ENCODE peak calls at places on chromosome 18, in five cellular contexts. N, X, P, Q and M are unnamed samples.

GRCh38 chr18:43420950-43421349 is 143.7 kb upstream of the SYT4 start:
- DNase-seq in X (no peak), N (no peak), P (no peak), Q (no peak), M (no peak)

GRCh38 chr18:69655816-69656215 is 255.1 kb downstream of the DOK6 start:
- DNase-seq in P (no peak), X (no peak), Q (no peak), N (no peak), M (no peak)

GRCh38 chr18:58168221-58168620 is 124.2 kb downstream of the NEDD4L start:
- DNase-seq in Q (no peak), N (no peak), P (no peak), X (no peak), M (no peak)

GRCh38 chr18:35983818-35984217 is 11.3 kb downstream of the RMP24 start:
- DNase-seq in N (peak), Q (no peak), P (no peak), X (no peak), M (no peak)

GRCh38 chr18:27847412-27847811 is 329.5 kb downstream of the CDH2 start:
- DNase-seq in N (no peak), Q (no peak), P (no peak), X (no peak), M (no peak)

GRCh38 chr18:32093106-32093511 is 1.4 kb downstream of the RNF138 start:
- DNase-seq in N (peak), P (peak), Q (no peak), X (peak), M (peak)

GRCh38 chr18:57141208-57142129 is 5.4 kb upstream of the BOD1L2 start:
- DNase-seq in Q (no peak), N (no peak), P (peak), X (no peak), M (peak)

GRCh38 chr18:34592961-34593382 is 117.1 kb upstream of the DTNA start:
- DNase-seq in N (peak), P (no peak), Q (no peak), X (no peak), M (no peak)

GRCh38 chr18:38695559-38696270 is 1130.1 kb upstream of the CELF4 start:
- DNase-seq in X (no peak), P (no peak), N (no peak), Q (no peak), M (no peak)

GRCh38 chr18:8889479-8889878 is 184.1 kb downstream of the MTCL1 start:
- DNase-seq in Q (no peak), X (no peak), P (no peak), N (peak), M (no peak)

GRCh38 chr18:49613141-49613641 is 51.3 kb downstream of the LIPG start:
- DNase-seq in X (no peak), N (no peak), Q (no peak), P (no peak), M (no peak)

GRCh38 chr18:40365526-40365925 is 1589.5 kb upstream of the PIK3C3 start:
- DNase-seq in P (no peak), Q (no peak), X (no peak), N (no peak), M (no peak)

GRCh38 chr18:2948038-2948437 is 64.9 kb downstream of the LPIN2 start:
- DNase-seq in X (peak), Q (no peak), P (peak), N (peak), M (peak)

GRCh38 chr18:12254137-12254819 is at the start of gene CIDEA:
- DNase-seq in X (no peak), N (no peak), P (no peak), Q (no peak), M (no peak)

GRCh38 chr18:12315481-12315880 is 7.4 kb downstream of the TUBB6 start:
- DNase-seq in Q (no peak), N (no peak), P (peak), X (no peak), M (no peak)

GRCh38 chr18:68148862-68149261 is 566.0 kb downstream of the TMX3 start:
- DNase-seq in Q (no peak), P (no peak), X (no peak), N (no peak), M (no peak)

GRCh38 chr18:48814490-48815181 is 136.1 kb downstream of the SMAD7 start:
- DNase-seq in Q (no peak), N (peak), P (no peak), X (no peak), M (no peak)

GRCh38 chr18:48166971-48167370 is 236.5 kb upstream of the SMAD2 start:
- DNase-seq in N (no peak), Q (no peak), P (no peak), X (no peak), M (no peak)

GRCh38 chr18:67428805-67429204 is 87.7 kb downstream of the DSEL start:
- DNase-seq in N (peak), X (no peak), P (no peak), Q (no peak), M (no peak)

DNA sequence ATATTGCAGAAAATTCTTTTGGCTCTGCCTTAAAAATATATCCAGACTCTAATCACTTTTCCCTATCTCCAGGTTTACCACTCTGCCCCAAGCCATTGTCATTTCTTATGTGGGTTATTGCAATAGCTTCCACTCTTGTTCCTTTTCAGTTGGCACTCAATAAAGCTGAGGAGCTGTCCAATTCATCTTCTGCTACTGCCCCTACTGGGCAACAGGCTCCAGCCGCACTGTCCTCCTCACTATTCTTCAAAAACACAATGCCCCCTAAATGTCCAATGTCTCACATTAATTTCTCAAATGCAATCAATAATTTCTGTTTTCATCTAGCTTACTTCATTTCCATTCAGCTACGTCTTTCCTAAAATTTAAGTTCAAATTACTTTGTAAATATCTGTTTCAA is 1262.5 kb upstream of the CDH2 start:
- DNase-seq in N (no peak), Q (no peak), X (no peak), P (no peak), M (no peak)
- TF ChIP-seq CTCF in N (peak), Q (no peak), X (no peak), P (no peak), M (no peak)

DNA sequence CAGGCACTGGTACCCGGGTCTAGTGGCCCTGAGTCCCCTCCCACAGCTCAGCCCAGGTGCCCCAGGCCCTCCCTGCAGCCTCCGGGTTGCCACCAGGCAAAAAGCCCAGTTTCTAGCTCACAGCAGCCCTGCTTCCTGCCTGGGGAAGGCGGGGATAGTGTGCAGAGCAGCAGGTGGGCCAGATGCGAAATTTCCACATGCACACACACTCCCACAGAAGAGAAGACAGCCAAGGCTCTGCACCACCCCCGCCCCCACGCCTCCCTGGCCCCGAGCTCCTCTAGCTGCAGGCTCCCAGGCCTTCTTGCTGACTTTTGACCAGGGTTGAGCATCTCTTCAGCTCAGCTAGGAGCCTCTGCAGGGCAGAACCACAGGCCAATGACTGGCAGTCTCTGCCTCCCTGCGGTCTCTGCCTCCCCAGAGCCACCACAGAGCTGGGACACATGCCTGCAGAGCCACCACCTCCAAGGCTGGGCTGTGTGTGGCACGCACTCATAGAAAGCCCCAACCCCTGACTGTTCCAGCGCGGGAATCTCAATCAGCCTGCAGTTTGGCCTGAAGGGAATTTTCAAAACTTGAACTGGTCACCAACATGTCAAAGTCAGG is 7.2 kb downstream of the SLC66A2 start:
- DNase-seq in Q (no peak), N (no peak), P (no peak), X (no peak), M (no peak)
- TF ChIP-seq BHLHE40 in Q (no peak), N (no peak), P (no peak), X (no peak), M (no peak)

GRCh38 chr18:62198259-62198658 is 11.2 kb downstream of the RELCH start:
- DNase-seq in X (no peak), Q (no peak), P (peak), N (no peak), M (no peak)

GRCh38 chr18:62199629-62200028 is 12.6 kb downstream of the RELCH start:
- DNase-seq in P (no peak), X (no peak), N (no peak), Q (no peak), M (no peak)

GRCh38 chr18:62200121-62200914 is 13.3 kb downstream of the RELCH start:
- DNase-seq in X (no peak), N (peak), P (no peak), Q (no peak), M (no peak)

GRCh38 chr18:62196978-62197377 is 9.9 kb downstream of the RELCH start:
- DNase-seq in X (no peak), Q (no peak), N (no peak), P (no peak), M (no peak)

DNA sequence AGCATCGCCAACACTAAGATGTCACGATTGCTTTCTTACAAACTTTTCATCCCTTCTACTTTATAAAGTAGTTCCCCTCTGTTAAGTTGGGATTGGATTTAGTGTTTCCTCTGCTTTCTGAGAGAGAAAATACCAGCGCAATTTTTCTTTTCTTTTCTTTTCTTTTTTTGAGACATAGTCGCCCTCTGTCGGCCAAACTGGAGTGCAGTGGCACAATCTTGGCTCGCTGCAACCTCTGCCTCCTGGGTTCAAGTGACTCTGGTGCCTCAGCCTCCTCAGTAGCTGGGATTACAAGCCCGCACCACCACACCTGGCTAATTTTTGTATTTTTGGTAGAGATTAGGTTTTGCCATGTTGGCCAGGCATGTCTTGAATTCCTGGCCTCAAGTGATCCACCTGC is 9.0 kb downstream of the RELCH start:
- DNase-seq in P (peak), N (no peak), X (no peak), Q (no peak), M (no peak)
- TF ChIP-seq CTCF in P (no peak), N (no peak), X (peak), Q (no peak), M (peak)

GRCh38 chr18:60049172-60049571 is 149.4 kb downstream of the PMAIP1 start:
- DNase-seq in N (no peak), P (no peak), X (no peak), Q (no peak), M (no peak)
- TF ChIP-seq BHLHE40 in N (no peak), P (no peak), X (no peak), Q (no peak), M (no peak)

GRCh38 chr18:33205777-33206176 is 234.7 kb downstream of the CCDC178 start:
- DNase-seq in P (no peak), Q (no peak), X (no peak), N (no peak), M (no peak)

GRCh38 chr18:33195795-33196194 is 244.7 kb downstream of the CCDC178 start:
- DNase-seq in Q (no peak), N (no peak), P (no peak), X (no peak), M (no peak)

DNA sequence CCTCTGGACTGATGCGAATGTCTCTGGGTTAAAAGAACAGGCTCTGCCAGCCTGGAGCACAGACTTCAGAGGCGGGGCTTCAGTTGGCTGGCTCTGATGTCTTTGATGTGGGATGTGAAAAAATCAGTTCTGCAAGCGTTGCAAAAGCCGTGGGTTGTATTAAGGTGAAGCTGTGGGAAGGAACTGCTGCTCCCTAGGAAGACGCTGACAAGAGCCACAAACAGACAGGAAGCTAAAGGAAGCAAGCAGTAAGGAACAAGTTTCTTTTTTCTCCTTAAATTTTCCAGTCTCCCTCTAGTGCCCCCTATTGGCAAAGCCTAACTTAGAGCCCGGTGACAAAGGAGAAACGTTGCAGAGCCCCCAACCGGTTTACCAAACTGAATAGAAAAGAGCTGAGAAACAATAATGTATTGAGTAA is 239.0 kb downstream of the CCDC178 start:
- DNase-seq in Q (no peak), N (no peak), P (peak), X (no peak), M (peak)
- TF ChIP-seq CTCF in Q (peak), N (peak), P (peak), X (peak), M (peak)

DNA sequence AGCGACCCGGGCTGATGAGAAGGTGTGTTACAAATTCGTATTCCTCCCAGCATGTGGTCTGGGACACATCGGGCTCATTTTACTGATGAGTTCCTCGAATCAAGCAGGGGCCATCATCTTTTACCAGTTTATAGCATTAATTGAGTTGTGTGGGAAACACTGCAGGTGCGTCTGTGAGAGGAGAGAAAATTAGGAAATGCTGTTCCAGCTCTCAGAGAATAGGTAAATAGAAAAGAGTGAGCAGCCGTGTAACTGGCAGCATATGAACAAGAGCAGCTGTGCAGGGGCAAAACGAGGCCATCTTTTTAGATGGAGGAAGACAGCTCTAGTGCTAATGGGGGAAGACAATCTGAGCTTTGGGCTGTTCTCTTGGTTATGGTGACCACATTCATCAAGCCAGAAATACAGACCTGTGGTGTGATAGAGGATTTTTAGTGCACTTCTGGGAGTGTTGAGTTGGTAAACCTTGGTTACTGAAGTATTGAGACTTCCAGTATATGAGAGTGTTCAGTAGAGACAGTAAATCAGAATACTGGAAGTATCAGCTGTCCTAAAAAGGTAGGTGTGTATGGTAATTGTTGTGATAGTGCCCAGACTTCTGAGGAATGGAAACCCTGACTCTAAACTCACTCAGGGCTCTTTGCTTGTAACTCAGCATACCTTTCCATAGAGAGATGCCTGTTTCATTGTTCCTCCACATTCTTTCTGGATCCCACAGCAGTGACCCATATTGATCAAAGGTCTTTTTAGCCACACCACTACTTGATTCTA is 216.9 kb downstream of the SETBP1 start:
- DNase-seq in Q (no peak), X (no peak), P (no peak), N (no peak), M (no peak)
- TF ChIP-seq BHLHE40 in Q (no peak), X (no peak), P (no peak), N (no peak), M (no peak)

GRCh38 chr18:51491678-51492372 is 294.3 kb upstream of the MEX3C start:
- DNase-seq in N (no peak), X (no peak), Q (no peak), P (no peak), M (no peak)
- TF ChIP-seq CTCF in N (no peak), X (no peak), Q (no peak), P (no peak), M (no peak)

DNA sequence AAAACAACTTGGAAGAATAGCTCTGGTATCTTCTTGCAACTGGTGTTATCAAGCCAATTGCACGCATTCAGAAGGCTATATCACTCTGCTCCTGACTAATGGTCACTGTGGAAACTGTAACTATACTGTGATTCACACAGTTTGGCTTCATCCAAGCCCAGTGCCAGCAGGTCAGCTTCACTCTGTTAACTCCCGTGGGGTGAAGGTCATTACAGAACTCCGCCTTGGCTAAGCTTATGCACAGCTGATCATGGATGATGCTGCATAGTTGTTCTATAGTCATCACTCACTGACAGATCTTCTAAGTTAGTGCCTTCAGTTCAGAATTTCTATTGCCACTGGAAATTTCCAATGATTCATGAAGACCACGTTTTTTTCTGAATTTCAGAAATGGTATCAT is 497.2 kb upstream of the NETO1 start:
- DNase-seq in P (no peak), Q (no peak), N (peak), X (no peak), M (no peak)
- TF ChIP-seq BHLHE40 in P (no peak), Q (no peak), N (peak), X (no peak), M (no peak)